ENCODE peak calls at places on chromosomes 12 and 14, in ten cellular contexts. T is upper lobe of left lung, W is PC-3, B is heart right ventricle, G is GM23338, N is upper lobe of right lung, J is tibial artery, O is Peyer's patch, C is IMR-90, Q is GM12878. A is an unnamed sample. For H3K4me1, the result is how much of the 10 kb centered on the place peaks cover.

GRCh38 chr12:94856324-94856723 is 147.2 kb downstream of the NDUFA12 start:
- DNase-seq in T (no peak), W (no peak), B (no peak), G (no peak), N (no peak), J (no peak), O (no peak), C (no peak), Q (no peak), A (no peak)

GRCh38 chr12:116955382-116956021 is 44.8 kb downstream of the FBXW8 start:
- DNase-seq in T (no peak), W (peak), B (no peak), G (peak), N (peak), J (no peak), O (no peak), C (peak), Q (no peak), A (no peak)

GRCh38 chr12:109847166-109847700 is 14.0 kb upstream of the TRPV4 start:
- DNase-seq in T (no peak), W (no peak), B (no peak), G (no peak), N (no peak), J (no peak), O (no peak), C (no peak), Q (no peak), A (no peak)

GRCh38 chr12:4355843-4356327 is 23.6 kb downstream of the FGF23 start:
- DNase-seq in T (no peak), W (peak), B (peak), G (peak), N (no peak), J (no peak), O (peak), C (peak), Q (no peak), A (peak)

GRCh38 chr12:93776581-93777018 is 99.4 kb downstream of the CRADD start:
- DNase-seq in T (no peak), W (no peak), B (no peak), G (no peak), N (no peak), J (no peak), O (no peak), C (peak), Q (no peak), A (no peak)

GRCh38 chr12:127355061-127355820 is 911.7 kb upstream of the TMEM132C start:
- DNase-seq in T (no peak), W (peak), B (no peak), G (peak), N (no peak), J (no peak), O (no peak), C (no peak), Q (no peak), A (no peak)

GRCh38 chr12:25712169-25712568 is 159.1 kb upstream of the LMNTD1 start:
- DNase-seq in T (no peak), W (no peak), B (no peak), G (no peak), N (no peak), J (no peak), O (no peak), C (no peak), Q (peak), A (no peak)

GRCh38 chr12:62530596-62530995 is 64.0 kb downstream of the MON2 start:
- DNase-seq in T (no peak), W (peak), B (no peak), G (no peak), N (no peak), J (no peak), O (no peak), C (peak), Q (no peak), A (no peak)

GRCh38 chr12:20183563-20183962 is 184.8 kb upstream of the PDE3A start:
- DNase-seq in T (no peak), W (no peak), B (no peak), G (no peak), N (no peak), J (no peak), O (no peak), C (peak), Q (no peak), A (no peak)

GRCh38 chr14:61973981-61974380 is 211.8 kb downstream of the SNAPC1 start:
- DNase-seq in T (no peak), W (peak), B (no peak), G (no peak), N (no peak), J (no peak), O (no peak), C (peak), Q (no peak), A (no peak)

GRCh38 chr12:125216720-125217119 is 151.5 kb downstream of the AACS start:
- DNase-seq in T (peak), W (no peak), B (no peak), G (no peak), N (no peak), J (no peak), O (no peak), C (no peak), Q (no peak), A (no peak)

GRCh38 chr14:76763362-76764041 is 2.2 kb downstream of the VASH1 start:
- DNase-seq in T (no peak), W (no peak), B (no peak), G (no peak), N (no peak), J (no peak), O (no peak), C (peak), Q (no peak), A (no peak)

GRCh38 chr12:64796205-64796845 is 28.1 kb upstream of the TBC1D30 start:
- DNase-seq in T (no peak), W (peak), B (no peak), G (peak), N (no peak), J (peak), O (no peak), C (peak), Q (no peak), A (peak)

GRCh38 chr12:131008461-131009270 is 55.0 kb downstream of the ADGRD1 start:
- DNase-seq in T (no peak), W (no peak), B (no peak), G (no peak), N (no peak), J (no peak), O (no peak), C (no peak), Q (no peak), A (no peak)

GRCh38 chr12:109678732-109679131 is 34.9 kb upstream of the FAM222A start:
- DNase-seq in T (no peak), W (no peak), B (no peak), G (no peak), N (no peak), J (no peak), O (no peak), C (no peak), Q (no peak), A (no peak)

GRCh38 chr12:68565391-68565903 is 45.3 kb upstream of the RAP1B start:
- DNase-seq in T (no peak), W (peak), B (no peak), G (no peak), N (no peak), J (no peak), O (no peak), C (peak), Q (no peak), A (no peak)

GRCh38 chr12:101806280-101806679 is 24.5 kb downstream of the GNPTAB start:
- DNase-seq in T (no peak), W (no peak), B (no peak), G (no peak), N (no peak), J (no peak), O (no peak), C (no peak), Q (no peak), A (no peak)

GRCh38 chr12:52185400-52185967 is 6.3 kb downstream of the KRT80 start:
- DNase-seq in T (no peak), W (no peak), B (no peak), G (no peak), N (no peak), J (no peak), O (no peak), C (no peak), Q (no peak), A (no peak)
- H3K27ac ChIP-seq in T (no peak), W (peak), B (no peak), G (no peak), N (no peak), J (peak), O (no peak), C (peak), Q (no peak), A (no peak)

GRCh38 chr14:91412939-91413338 is 4.7 kb downstream of the CCDC88C start:
- DNase-seq in T (no peak), W (no peak), B (no peak), G (no peak), N (no peak), J (no peak), O (no peak), C (no peak), Q (no peak), A (no peak)

GRCh38 chr14:91414475-91415342 is 2.9 kb downstream of the CCDC88C start:
- DNase-seq in T (no peak), W (no peak), B (no peak), G (peak), N (no peak), J (no peak), O (no peak), C (no peak), Q (no peak), A (no peak)

GRCh38 chr14:91413547-91414474 is 3.8 kb downstream of the CCDC88C start:
- DNase-seq in T (no peak), W (no peak), B (no peak), G (peak), N (peak), J (no peak), O (peak), C (no peak), Q (no peak), A (peak)

GRCh38 chr14:91409991-91410401 is 7.6 kb downstream of the CCDC88C start:
- DNase-seq in T (no peak), W (no peak), B (no peak), G (no peak), N (no peak), J (no peak), O (no peak), C (no peak), Q (no peak), A (no peak)

DNA sequence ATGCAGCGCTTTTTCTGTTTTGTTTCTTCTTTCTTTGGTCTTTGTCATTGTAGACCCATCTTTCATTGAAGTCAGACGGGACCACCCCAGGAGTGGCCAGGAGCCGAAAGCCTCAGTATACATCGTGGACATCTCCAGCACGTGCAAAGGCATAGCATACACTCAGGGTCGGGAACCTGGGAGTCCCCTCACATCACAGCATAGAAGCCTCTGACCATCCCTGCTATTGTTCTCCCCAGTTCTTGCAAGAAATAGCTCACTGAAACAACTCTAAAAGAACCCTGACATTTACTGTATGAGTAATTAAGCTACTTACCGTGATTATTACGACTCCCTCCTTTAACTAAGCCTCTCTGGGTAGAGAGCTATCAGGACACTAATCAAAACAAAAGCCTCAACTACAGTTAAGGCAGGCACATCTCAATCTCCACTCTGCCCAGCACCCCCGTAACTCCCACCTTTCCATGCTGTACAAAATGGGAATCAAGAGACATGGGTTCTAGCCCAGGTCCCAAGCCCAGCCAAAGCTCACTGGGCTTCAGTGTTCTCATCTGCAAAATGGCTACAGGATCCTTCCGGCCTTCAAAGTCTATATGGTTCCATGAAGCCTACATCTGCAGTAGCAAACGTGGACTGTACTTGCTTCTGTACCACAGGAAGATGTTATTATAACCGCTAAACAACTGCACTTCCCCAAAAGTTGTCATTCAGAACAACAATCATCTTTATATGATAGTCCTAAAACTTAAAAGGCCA is 6.7 kb downstream of the CCDC88C start:
- DNase-seq in T (no peak), W (no peak), B (no peak), G (no peak), N (no peak), J (no peak), O (no peak), C (no peak), Q (no peak), A (no peak)
- H3K4me1 ChIP-seq in T (under half), W (under half), B (under half), G (under half), N (under half), J (under half), O (under half), C (under half), Q (under half), A (under half)

DNA sequence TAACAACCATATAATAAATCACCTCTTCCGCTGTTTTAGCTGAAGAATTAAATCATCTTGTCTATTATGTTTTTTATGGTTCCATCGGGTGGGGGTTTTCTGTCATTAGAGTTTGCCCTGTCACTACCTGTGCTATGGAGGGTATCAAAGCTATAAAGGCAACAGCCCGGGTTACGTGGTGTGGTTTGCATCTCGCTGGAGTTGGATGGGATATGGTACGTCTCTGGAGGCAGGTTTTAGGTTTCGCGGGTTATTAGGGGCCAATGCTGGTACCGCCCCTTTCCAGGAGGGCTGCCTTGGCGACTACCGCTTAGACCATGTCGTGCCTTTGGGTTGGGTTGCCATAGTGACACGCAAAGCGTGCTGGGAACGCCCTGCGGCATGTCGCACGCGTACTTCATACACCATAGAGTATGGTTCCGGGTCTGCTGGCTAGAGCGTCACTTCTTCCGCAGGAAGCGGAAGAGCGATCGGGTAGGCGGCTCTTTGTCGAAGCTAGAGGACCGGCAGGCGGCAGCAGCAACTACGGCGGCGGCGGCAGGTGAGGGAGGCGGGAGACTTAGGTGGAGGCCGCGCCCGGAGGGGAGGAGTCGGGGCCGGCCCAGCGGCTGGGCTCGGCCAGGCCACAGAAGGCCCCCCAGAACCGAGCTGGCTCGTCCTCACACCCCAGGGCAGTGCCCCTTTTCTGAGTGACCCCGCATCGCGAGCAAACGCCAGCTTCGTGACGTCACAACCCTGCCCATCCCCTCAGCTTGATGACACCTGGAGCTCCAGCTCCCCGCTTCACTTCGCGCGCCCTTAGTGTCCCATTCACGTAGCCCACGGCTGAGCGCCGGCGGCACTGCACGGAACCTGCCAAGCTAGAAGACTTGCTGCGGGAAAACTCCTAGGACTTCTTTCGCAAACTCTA is at the start of gene ZC3H10:
- DNase-seq in T (peak), W (peak), B (peak), G (peak), N (peak), J (peak), O (peak), C (peak), Q (peak), A (peak)
- TF ChIP-seq CTCF in T (peak), W (peak), B (peak), G (peak), N (peak), J (peak), O (peak), C (peak), Q (peak), A (no peak)

GRCh38 chr14:105385698-105386365 is 12.5 kb upstream of the TEX22 start:
- DNase-seq in T (peak), W (no peak), B (peak), G (no peak), N (no peak), J (no peak), O (no peak), C (no peak), Q (no peak), A (peak)
- H3K27ac ChIP-seq in T (no peak), W (no peak), B (no peak), G (no peak), N (no peak), J (no peak), O (no peak), C (no peak), Q (no peak), A (no peak)

GRCh38 chr12:122308811-122309210 is 42.5 kb upstream of the VPS33A start:
- DNase-seq in T (no peak), W (no peak), B (no peak), G (no peak), N (no peak), J (no peak), O (no peak), C (peak), Q (no peak), A (no peak)
- H3K4me1 ChIP-seq in T (under half), W (under half), B (under half), G (under half), N (under half), J (under half), O (under half), C (under half), Q (under half), A (under half)

DNA sequence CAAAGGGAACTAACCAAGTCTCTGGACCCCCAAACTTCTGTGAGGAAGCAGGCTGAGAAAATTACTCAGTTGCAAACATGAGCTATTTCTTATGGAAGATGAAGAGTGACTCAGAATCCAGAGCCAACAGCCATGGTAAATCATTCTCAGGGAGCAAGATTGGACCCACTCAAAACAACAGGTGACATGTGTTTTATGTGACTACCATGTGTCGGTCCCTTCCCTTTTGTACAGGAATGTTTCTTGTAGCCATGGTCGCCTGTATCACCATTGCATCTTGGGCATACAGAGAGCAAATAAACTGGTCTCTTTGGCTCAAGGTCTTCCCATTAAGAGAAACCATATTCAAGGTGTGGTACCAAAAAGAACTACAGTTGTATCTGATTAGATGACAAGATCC is 75.4 kb upstream of the COCH start:
- DNase-seq in T (no peak), W (no peak), B (no peak), G (no peak), N (no peak), J (no peak), O (no peak), C (no peak), Q (no peak), A (no peak)
- TF ChIP-seq CTCF in T (no peak), W (no peak), B (no peak), G (no peak), N (no peak), J (no peak), O (no peak), C (no peak), Q (no peak), A (no peak)

A was measured in pancreas.